ENCODE peak calls at places on chromosomes 7 and 10, in six cellular contexts. N, U, V, K, D and C are unnamed samples.

GRCh38 chr7:17549406-17549805 is 251.0 kb downstream of the AHR start:
- DNase-seq in N (no peak), U (no peak), K (no peak), D (no peak), V (no peak), C (no peak)

GRCh38 chr10:44569193-44570091 is 184.5 kb upstream of the CXCL12 start:
- DNase-seq in U (peak; percentile 91), N (no peak), D (peak; percentile 90), V (no peak), K (no peak), C (peak; percentile 90)

GRCh38 chr7:63028376-63029206 is 970.1 kb upstream of the ZNF722 start:
- DNase-seq in D (no peak), N (no peak), U (no peak), V (no peak), K (no peak), C (no peak)

GRCh38 chr10:95450188-95450587 is 111.0 kb downstream of the SORBS1 start:
- DNase-seq in N (no peak), D (no peak), V (no peak), U (no peak), K (no peak), C (no peak)

GRCh38 chr7:159006610-159007130 is 138.0 kb downstream of the VIPR2 start:
- DNase-seq in U (no peak), D (no peak), V (no peak), K (no peak), N (peak; percentile 30), C (no peak)

GRCh38 chr7:53315986-53316385 is 280.6 kb downstream of the POM121L12 start:
- DNase-seq in N (peak; percentile 70), K (no peak), V (no peak), D (no peak), U (no peak), C (no peak)

GRCh38 chr10:62657244-62657835 is 147.2 kb upstream of the ADO start:
- DNase-seq in N (no peak), D (no peak), K (no peak), U (no peak), V (no peak), C (no peak)

GRCh38 chr7:149690688-149691446 is 82.5 kb downstream of the ZNF467 start:
- DNase-seq in N (peak; percentile 69), D (peak; percentile 78), V (no peak), U (peak; percentile 52), K (no peak), C (peak; percentile 37)

GRCh38 chr10:58352956-58353610 is 18.3 kb downstream of the UBE2D1 start:
- DNase-seq in V (no peak), N (no peak), D (peak; percentile 56), K (no peak), U (no peak), C (no peak)

GRCh38 chr10:14383266-14383665 is 52.5 kb upstream of the FRMD4A start:
- DNase-seq in U (no peak), D (peak; percentile 50), V (no peak), N (no peak), K (no peak), C (no peak)

GRCh38 chr7:14850039-14850438 is 52.5 kb downstream of the DGKB start:
- DNase-seq in K (no peak), V (no peak), U (no peak), D (peak; percentile 13), N (no peak), C (no peak)

GRCh38 chr7:64611717-64612116 is 48.8 kb upstream of the ZNF680 start:
- DNase-seq in D (no peak), K (no peak), V (no peak), N (no peak), U (no peak), C (no peak)

GRCh38 chr7:94243312-94243711 is 151.4 kb upstream of the COL1A2 start:
- DNase-seq in D (no peak), U (no peak), K (no peak), V (no peak), N (no peak), C (no peak)

GRCh38 chr10:3873728-3874461 is 88.9 kb upstream of the KLF6 start:
- DNase-seq in U (no peak), D (peak; percentile 72), K (no peak), N (no peak), V (no peak), C (peak; percentile 44)

GRCh38 chr7:70042533-70042932 is 444.3 kb downstream of the AUTS2 start:
- DNase-seq in U (peak; percentile 29), K (no peak), N (no peak), V (no peak), D (peak; percentile 6), C (no peak)

GRCh38 chr10:79079074-79079397 is 10.3 kb downstream of the ZMIZ1 start:
- DNase-seq in K (no peak), N (no peak), V (no peak), U (no peak), D (no peak), C (no peak)

GRCh38 chr7:150734293-150734692 is 2.9 kb upstream of the GIMAP5 start:
- DNase-seq in N (no peak), U (no peak), K (no peak), V (no peak), D (no peak), C (no peak)

GRCh38 chr10:60664859-60665258 is 113.4 kb upstream of the CDK1 start:
- DNase-seq in K (no peak), U (no peak), V (no peak), N (no peak), D (peak; percentile 71), C (no peak)

GRCh38 chr10:119667562-119668328 is 16.6 kb downstream of the BAG3 start:
- DNase-seq in K (peak; percentile 16), U (peak; percentile 79), N (peak; percentile 90), D (peak; percentile 97), V (no peak), C (peak; percentile 97)

GRCh38 chr10:17423641-17424186 is 30.7 kb downstream of the ST8SIA6 start:
- DNase-seq in V (no peak), K (no peak), N (no peak), U (no peak), D (peak; percentile 36), C (no peak)

GRCh38 chr10:121317374-121317773 is 280.9 kb downstream of the FGFR2 start:
- DNase-seq in D (no peak), K (no peak), V (no peak), U (no peak), N (no peak), C (no peak)

GRCh38 chr10:87598700-87599099 is 61.0 kb upstream of the PAPSS2 start:
- DNase-seq in D (no peak), U (no peak), N (no peak), V (no peak), K (no peak), C (no peak)

GRCh38 chr7:45402480-45403218 is 171.5 kb upstream of the ADCY1 start:
- DNase-seq in V (no peak), K (no peak), N (no peak), D (peak; percentile 86), U (no peak), C (no peak)

GRCh38 chr7:37083311-37084096 is 359.2 kb upstream of the AOAH start:
- DNase-seq in N (peak; percentile 87), V (no peak), U (peak; percentile 45), D (peak; percentile 11), K (no peak), C (peak; percentile 54)

GRCh38 chr10:128147669-128148068 is 21.4 kb upstream of the MKI67 start:
- DNase-seq in K (no peak), V (no peak), U (peak; percentile 75), N (no peak), D (peak; percentile 66), C (peak; percentile 43)

GRCh38 chr10:70958396-70958795 is 70.0 kb upstream of the PCBD1 start:
- DNase-seq in K (no peak), N (no peak), U (no peak), D (peak; percentile 45), V (no peak), C (no peak)

GRCh38 chr10:125441151-125441550 is 241.8 kb downstream of the TEX36 start:
- DNase-seq in D (no peak), N (no peak), K (no peak), V (no peak), U (no peak), C (no peak)